ENCODE peak calls at places on chromosome 4, in nine cellular contexts. H, A, U, O, P, T, Y, L and W are unnamed samples. For H3K36me3, the result is how much of the 10 kb centered on the place peaks cover.

GRCh38 chr4:151409470-151410313 is 716 bp downstream of the FHIP1A start:
- DNase-seq in H (no peak), A (no peak), U (peak), O (peak), P (no peak), T (no peak), Y (peak), L (peak), W (no peak)

GRCh38 chr4:33411182-33411581 is 2691.0 kb downstream of the PCDH7 start:
- DNase-seq in H (no peak), A (no peak), U (no peak), O (no peak), P (peak), T (no peak), Y (no peak), L (no peak), W (peak)

GRCh38 chr4:99234331-99235010 is 15.4 kb upstream of the ADH6 start:
- DNase-seq in H (no peak), A (no peak), U (no peak), O (no peak), P (no peak), T (no peak), Y (no peak), L (no peak), W (no peak)

GRCh38 chr4:184439856-184440592 is 34.3 kb downstream of the IRF2 start:
- DNase-seq in H (no peak), A (no peak), U (no peak), O (peak), P (peak), T (peak), Y (no peak), L (no peak), W (no peak)

GRCh38 chr4:175330652-175331051 is 412.5 kb downstream of the ADAM29 start:
- DNase-seq in H (no peak), A (no peak), U (no peak), O (no peak), P (peak), T (peak), Y (no peak), L (no peak), W (no peak)

GRCh38 chr4:38523524-38524448 is 140.2 kb upstream of the KLF3 start:
- DNase-seq in H (no peak), A (no peak), U (no peak), O (no peak), P (no peak), T (no peak), Y (no peak), L (no peak), W (no peak)

GRCh38 chr4:40713798-40714197 is 36.0 kb upstream of the NSUN7 start:
- DNase-seq in H (no peak), A (no peak), U (no peak), O (no peak), P (no peak), T (no peak), Y (no peak), L (no peak), W (no peak)

GRCh38 chr4:153013202-153013988 is 77.3 kb downstream of the FHDC1 start:
- DNase-seq in H (no peak), A (no peak), U (no peak), O (no peak), P (peak), T (no peak), Y (no peak), L (no peak), W (no peak)

GRCh38 chr4:165971941-165972340 is 98.9 kb downstream of the TLL1 start:
- DNase-seq in H (no peak), A (no peak), U (no peak), O (no peak), P (no peak), T (no peak), Y (no peak), L (no peak), W (peak)

GRCh38 chr4:159682996-159683395 is 580.1 kb downstream of the RAPGEF2 start:
- DNase-seq in H (no peak), A (no peak), U (no peak), O (no peak), P (no peak), T (no peak), Y (no peak), L (no peak), W (no peak)

GRCh38 chr4:720111-720860 is 14.7 kb downstream of the PCGF3 start:
- DNase-seq in H (no peak), A (no peak), U (no peak), O (no peak), P (no peak), T (no peak), Y (no peak), L (no peak), W (no peak)

GRCh38 chr4:88752076-88752463 is 54.4 kb upstream of the NAP1L5 start:
- DNase-seq in H (no peak), A (no peak), U (no peak), O (no peak), P (no peak), T (no peak), Y (no peak), L (no peak), W (no peak)

GRCh38 chr4:82797048-82797590 is 1.5 kb downstream of the SCD5 start:
- DNase-seq in H (no peak), A (no peak), U (no peak), O (no peak), P (no peak), T (no peak), Y (no peak), L (no peak), W (no peak)

GRCh38 chr4:5752803-5753184 is 41.8 kb downstream of the EVC start:
- DNase-seq in H (no peak), A (peak), U (no peak), O (no peak), P (no peak), T (no peak), Y (no peak), L (no peak), W (no peak)

GRCh38 chr4:1411436-1412375 is 5.5 kb upstream of the NKX1-1 start:
- DNase-seq in H (no peak), A (no peak), U (no peak), O (peak), P (no peak), T (no peak), Y (no peak), L (no peak), W (no peak)

GRCh38 chr4:78638324-78639172 is 87.0 kb downstream of the ANXA3 start:
- DNase-seq in H (no peak), A (no peak), U (no peak), O (no peak), P (no peak), T (no peak), Y (no peak), L (no peak), W (no peak)

GRCh38 chr4:20074450-20074849 is 177.3 kb upstream of the SLIT2 start:
- DNase-seq in H (no peak), A (no peak), U (no peak), O (no peak), P (no peak), T (peak), Y (no peak), L (no peak), W (no peak)

GRCh38 chr4:36385951-36386561 is 104.6 kb downstream of the DTHD1 start:
- DNase-seq in H (no peak), A (no peak), U (no peak), O (no peak), P (no peak), T (no peak), Y (no peak), L (no peak), W (no peak)

GRCh38 chr4:185283723-185284122 is 74.3 kb downstream of the SNX25 start:
- DNase-seq in H (no peak), A (no peak), U (no peak), O (no peak), P (peak), T (no peak), Y (no peak), L (no peak), W (no peak)

GRCh38 chr4:76765473-76766183 is 132.3 kb downstream of the SOWAHB start:
- DNase-seq in H (no peak), A (no peak), U (no peak), O (no peak), P (peak), T (no peak), Y (no peak), L (no peak), W (no peak)

GRCh38 chr4:169915545-169915944 is 110.7 kb downstream of the MFAP3L start:
- DNase-seq in H (no peak), A (no peak), U (no peak), O (no peak), P (no peak), T (no peak), Y (no peak), L (no peak), W (no peak)

GRCh38 chr4:152148057-152148456 is 387.2 kb upstream of the GATB start:
- DNase-seq in H (no peak), A (no peak), U (no peak), O (no peak), P (no peak), T (no peak), Y (no peak), L (no peak), W (no peak)

GRCh38 chr4:158710814-158711213 is 12.4 kb downstream of the PPID start:
- DNase-seq in H (no peak), A (no peak), U (no peak), O (no peak), P (peak), T (no peak), Y (no peak), L (no peak), W (no peak)

GRCh38 chr4:38034986-38035882 is 75.0 kb downstream of the PTTG2 start:
- DNase-seq in H (no peak), A (no peak), U (no peak), O (no peak), P (peak), T (peak), Y (peak), L (no peak), W (no peak)

GRCh38 chr4:1293981-1294380 is 4.3 kb downstream of the MAEA start:
- DNase-seq in H (no peak), A (no peak), U (peak), O (no peak), P (no peak), T (no peak), Y (peak), L (no peak), W (no peak)

GRCh38 chr4:113349400-113349799 is 299.9 kb downstream of the ANK2 start:
- DNase-seq in H (no peak), A (no peak), U (no peak), O (no peak), P (no peak), T (no peak), Y (no peak), L (no peak), W (no peak)

GRCh38 chr4:10183462-10183861 is 66.9 kb upstream of the WDR1 start:
- DNase-seq in H (no peak), A (no peak), U (no peak), O (no peak), P (no peak), T (no peak), Y (no peak), L (no peak), W (no peak)

GRCh38 chr4:26753642-26754041 is 107.0 kb upstream of the STIM2 start:
- DNase-seq in H (peak), A (no peak), U (no peak), O (no peak), P (peak), T (peak), Y (no peak), L (peak), W (peak)

GRCh38 chr4:75834095-75834771 is 68.0 kb downstream of the PPEF2 start:
- DNase-seq in H (no peak), A (no peak), U (no peak), O (no peak), P (no peak), T (no peak), Y (no peak), L (no peak), W (no peak)

GRCh38 chr4:130210871-130211270 is 1114.9 kb downstream of the C4orf33 start:
- DNase-seq in H (no peak), A (no peak), U (no peak), O (no peak), P (peak), T (peak), Y (no peak), L (no peak), W (peak)

GRCh38 chr4:3160325-3160915 is 85.9 kb downstream of the HTT start:
- DNase-seq in H (no peak), A (no peak), U (no peak), O (no peak), P (no peak), T (no peak), Y (no peak), L (no peak), W (no peak)

GRCh38 chr4:3157366-3157765 is 82.9 kb downstream of the HTT start:
- DNase-seq in H (no peak), A (no peak), U (no peak), O (no peak), P (no peak), T (no peak), Y (no peak), L (no peak), W (no peak)

DNA sequence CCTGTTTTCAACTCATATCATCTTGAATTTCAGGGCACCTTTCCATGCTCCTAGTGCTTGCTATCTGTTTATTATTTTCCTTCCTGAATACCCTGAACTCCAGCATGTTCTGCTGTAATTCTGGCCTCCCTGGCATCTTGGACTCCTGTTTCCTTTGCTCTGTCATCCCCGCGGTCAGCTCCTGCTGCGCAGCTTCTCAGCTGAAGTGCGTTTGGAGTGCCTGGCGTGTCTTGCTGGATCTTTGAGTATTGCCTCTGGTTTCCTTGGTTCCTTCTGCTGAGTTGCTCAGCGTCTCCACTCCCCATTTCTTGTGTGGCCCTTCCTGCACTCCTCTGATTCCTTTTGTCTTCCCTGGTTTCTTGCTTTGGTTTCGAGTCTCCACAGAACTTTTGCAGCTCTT is 84.4 kb downstream of the HTT start:
- DNase-seq in H (no peak), A (no peak), U (no peak), O (no peak), P (no peak), T (no peak), Y (no peak), L (no peak), W (no peak)
- H3K36me3 ChIP-seq in H (half or more), A (half or more), U (half or more), O (half or more), P (under half), T (under half), Y (under half), L (half or more), W (under half)

DNA sequence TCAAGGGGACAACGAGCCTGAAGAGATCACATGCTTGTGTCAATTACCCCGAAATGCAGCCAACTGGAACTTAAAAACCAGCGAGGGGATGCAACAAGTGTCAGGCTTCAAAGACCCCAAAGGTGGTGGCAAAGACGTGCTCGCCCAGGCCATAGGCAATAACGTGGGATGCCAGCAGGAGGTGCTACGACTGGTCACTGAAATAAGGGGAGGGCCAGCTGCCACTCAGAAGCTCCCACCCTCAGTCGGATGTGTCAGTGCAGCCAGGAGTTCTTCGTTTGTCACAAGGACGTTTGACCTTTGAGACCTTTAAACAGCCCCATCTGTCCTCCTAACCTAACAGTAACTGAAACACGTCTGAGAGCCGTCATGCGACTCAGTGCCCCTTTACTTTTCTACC is 556.8 kb upstream of the PCDH10 start:
- DNase-seq in H (no peak), A (no peak), U (no peak), O (no peak), P (no peak), T (no peak), Y (no peak), L (no peak), W (no peak)
- TF ChIP-seq CTCF in H (no peak), A (no peak), U (no peak), O (no peak), P (no peak), T (no peak), Y (no peak), L (no peak), W (no peak)

GRCh38 chr4:147651563-147651962 is 32.4 kb downstream of the PRMT9 start:
- DNase-seq in H (no peak), A (no peak), U (no peak), O (no peak), P (no peak), T (no peak), Y (no peak), L (no peak), W (no peak)

GRCh38 chr4:147644471-147644870 is 27.3 kb downstream of the TMEM184C start:
- DNase-seq in H (no peak), A (no peak), U (no peak), O (no peak), P (no peak), T (no peak), Y (no peak), L (no peak), W (no peak)

GRCh38 chr4:147643616-147644015 is 26.4 kb downstream of the TMEM184C start:
- DNase-seq in H (no peak), A (no peak), U (no peak), O (no peak), P (no peak), T (no peak), Y (no peak), L (no peak), W (no peak)

GRCh38 chr4:147645099-147645498 is 27.9 kb downstream of the TMEM184C start:
- DNase-seq in H (no peak), A (no peak), U (no peak), O (no peak), P (no peak), T (no peak), Y (no peak), L (no peak), W (no peak)

DNA sequence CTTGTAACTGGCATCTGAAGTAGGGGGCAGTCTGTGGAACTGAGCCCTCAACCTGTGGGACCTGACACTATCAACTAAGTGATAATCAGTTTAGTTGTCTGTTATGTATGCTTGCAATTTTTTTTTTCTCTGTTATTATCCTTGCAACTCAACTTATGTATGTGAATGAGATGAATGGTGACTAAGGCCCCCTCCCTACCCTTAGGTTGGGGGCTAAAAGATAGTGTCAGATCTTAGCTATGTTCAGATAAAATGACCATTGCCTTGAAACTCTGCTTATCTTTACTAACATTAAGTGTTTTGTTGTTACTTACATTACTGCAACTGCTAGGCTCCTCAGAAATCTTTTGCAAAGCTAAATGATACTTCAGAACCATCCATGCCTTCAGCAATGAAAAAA is 31.5 kb downstream of the TMEM184C start:
- DNase-seq in H (no peak), A (no peak), U (no peak), O (no peak), P (no peak), T (no peak), Y (no peak), L (no peak), W (no peak)
- H3K36me3 ChIP-seq in H (under half), A (under half), U (under half), O (under half), P (under half), T (under half), Y (under half), L (under half), W (under half)

DNA sequence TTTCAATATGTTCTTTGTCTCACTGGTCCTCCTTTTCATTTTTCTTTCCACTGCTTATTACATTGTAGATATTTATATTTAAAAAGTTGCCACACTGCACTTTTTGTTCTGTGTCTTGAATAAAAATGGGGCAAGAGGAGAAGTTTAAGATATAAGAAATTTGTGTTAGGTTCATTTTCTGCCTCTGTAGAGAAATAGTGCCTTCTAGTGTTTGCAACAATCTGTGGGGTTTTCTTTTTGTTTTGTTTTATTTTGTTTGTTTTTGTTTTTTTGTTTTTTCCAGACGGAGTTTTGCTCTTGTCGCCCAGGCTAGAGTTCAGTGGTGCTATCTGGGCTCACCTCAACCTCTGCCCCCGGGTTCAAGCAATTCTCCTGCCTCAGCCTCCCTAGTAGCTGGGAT is 20.1 kb upstream of the SMIM14 start:
- DNase-seq in H (no peak), A (no peak), U (no peak), O (no peak), P (peak), T (no peak), Y (no peak), L (no peak), W (no peak)
- TF ChIP-seq CTCF in H (no peak), A (peak), U (no peak), O (no peak), P (peak), T (peak), Y (no peak), L (no peak), W (peak)

GRCh38 chr4:4432341-4433125 is 45.6 kb downstream of the NSG1 start:
- DNase-seq in H (no peak), A (no peak), U (no peak), O (no peak), P (no peak), T (no peak), Y (no peak), L (no peak), W (no peak)
- H3K36me3 ChIP-seq in H (under half), A (under half), U (under half), O (half or more), P (under half), T (under half), Y (under half), L (half or more), W (under half)

GRCh38 chr4:87220094-87220831 is at the start of gene KLHL8:
- DNase-seq in H (peak), A (peak), U (peak), O (peak), P (peak), T (peak), Y (peak), L (peak), W (no peak)
- TF ChIP-seq CTCF in H (peak), A (no peak), U (no peak), O (peak), P (no peak), T (peak), Y (peak), L (no peak), W (peak)

GRCh38 chr4:73090738-73091137 is 21.2 kb upstream of the COX18 start:
- DNase-seq in H (no peak), A (no peak), U (no peak), O (no peak), P (no peak), T (no peak), Y (no peak), L (no peak), W (no peak)
- H3K36me3 ChIP-seq in H (half or more), A (under half), U (half or more), O (half or more), P (under half), T (under half), Y (under half), L (half or more), W (under half)

GRCh38 chr4:173170210-173170778 is 1.7 kb downstream of the GALNT7 start:
- DNase-seq in H (no peak), A (no peak), U (no peak), O (no peak), P (peak), T (no peak), Y (no peak), L (no peak), W (no peak)

GRCh38 chr4:173171987-173172386 is 3.4 kb downstream of the GALNT7 start:
- DNase-seq in H (no peak), A (no peak), U (no peak), O (no peak), P (no peak), T (no peak), Y (no peak), L (no peak), W (no peak)

GRCh38 chr4:173169428-173170209 is 1.0 kb downstream of the GALNT7 start:
- DNase-seq in H (peak), A (peak), U (peak), O (peak), P (peak), T (no peak), Y (peak), L (peak), W (no peak)

GRCh38 chr4:173169178-173169427 is 492 bp downstream of the GALNT7 start:
- DNase-seq in H (no peak), A (no peak), U (no peak), O (no peak), P (no peak), T (no peak), Y (no peak), L (no peak), W (no peak)

DNA sequence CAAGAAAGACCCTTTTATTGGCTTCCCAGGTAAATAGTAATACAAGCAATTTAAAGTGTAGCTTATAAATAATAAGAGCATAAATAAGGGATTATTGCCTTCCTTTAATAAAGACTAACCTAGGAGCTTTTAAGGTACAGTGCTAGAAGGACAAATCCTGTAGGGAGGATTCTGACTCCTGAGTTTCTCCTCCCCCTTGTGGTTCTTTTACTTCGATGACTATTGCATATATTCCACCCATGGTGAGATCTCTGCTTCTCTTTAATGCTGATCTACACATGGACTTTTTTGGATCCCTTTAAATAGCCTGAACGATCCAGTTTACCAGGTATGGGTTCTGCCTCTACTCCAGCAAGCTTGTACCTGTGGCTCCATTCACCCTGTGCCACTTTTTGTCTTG is 2.5 kb downstream of the GALNT7 start:
- DNase-seq in H (no peak), A (no peak), U (no peak), O (no peak), P (peak), T (no peak), Y (no peak), L (no peak), W (no peak)
- TF ChIP-seq CTCF in H (peak), A (peak), U (no peak), O (no peak), P (peak), T (peak), Y (no peak), L (no peak), W (peak)